ENCODE peak calls at places on chromosomes 11 and 22, in five cellular contexts. K is HCT116, F is HepG2, U is GM12878, Q is K562. C is an unnamed sample.

GRCh38 chr22:17884084-17884483 is 109.8 kb upstream of the BID start:
- DNase-seq in K (no peak), F (no peak), Q (no peak), U (no peak), C (no peak)

GRCh38 chr11:105718641-105719040 is 108.8 kb downstream of the GRIA4 start:
- DNase-seq in U (no peak), K (no peak), F (no peak), Q (no peak), C (no peak)

GRCh38 chr22:48321986-48322545 is 1505.6 kb downstream of the BRD1 start:
- DNase-seq in Q (no peak), F (no peak), U (no peak), K (no peak), C (no peak)

GRCh38 chr22:25057013-25057881 is 104.7 kb downstream of the KIAA1671 start:
- DNase-seq in F (peak; percentile 44), Q (peak; percentile 52), U (no peak), K (peak; percentile 29), C (peak; percentile 99)

GRCh38 chr22:25759825-25760231 is 17.8 kb downstream of the MYO18B start:
- DNase-seq in F (peak; percentile 83), K (no peak), U (no peak), Q (peak; percentile 30), C (no peak)

GRCh38 chr11:44427432-44427831 is 117.5 kb upstream of the ALX4 start:
- DNase-seq in K (no peak), Q (peak; percentile 64), U (no peak), F (no peak), C (peak; percentile 88)

GRCh38 chr11:127627629-127628462 is 627.3 kb upstream of the KIRREL3 start:
- DNase-seq in Q (no peak), K (no peak), F (no peak), U (no peak), C (no peak)

GRCh38 chr11:67056640-67057409 is at the start of gene RHOD:
- DNase-seq in Q (no peak), F (no peak), K (no peak), U (no peak), C (no peak)

GRCh38 chr11:12001152-12001551 is 7.3 kb downstream of the DKK3 start:
- DNase-seq in F (no peak), Q (no peak), K (no peak), U (no peak), C (no peak)

GRCh38 chr11:94641167-94641761 is 74.1 kb downstream of the PIWIL4 start:
- DNase-seq in Q (no peak), K (no peak), F (no peak), U (no peak), C (peak; percentile 40)

GRCh38 chr11:37248145-37248544 is 650.1 kb upstream of the RAG2 start:
- DNase-seq in U (no peak), K (no peak), F (no peak), Q (no peak), C (no peak)

GRCh38 chr11:64207247-64208085 is 945 bp downstream of the FERMT3 start:
- DNase-seq in Q (peak; percentile 89), F (no peak), U (peak; percentile 57), K (no peak), C (no peak)

GRCh38 chr11:83355406-83355805 is 69.2 kb upstream of the CCDC90B start:
- DNase-seq in U (no peak), F (no peak), Q (no peak), K (no peak), C (no peak)

GRCh38 chr11:2564588-2565440 is 120.0 kb downstream of the KCNQ1 start:
- DNase-seq in F (no peak), K (no peak), Q (no peak), U (no peak), C (no peak)

GRCh38 chr11:10818594-10818993 is 9.9 kb upstream of the EIF4G2 start:
- DNase-seq in F (no peak), K (no peak), Q (no peak), U (no peak), C (no peak)

GRCh38 chr11:120774591-120775386 is 249.1 kb upstream of the TBCEL start:
- DNase-seq in Q (no peak), K (no peak), F (no peak), U (no peak), C (no peak)

GRCh38 chr11:109864161-109864661 is 229.0 kb upstream of the ZC3H12C start:
- DNase-seq in K (peak; percentile 75), U (peak; percentile 80), Q (no peak), F (no peak), C (no peak)

GRCh38 chr11:59755701-59756495 is 722 bp downstream of the STX3 start:
- DNase-seq in F (peak; percentile 56), Q (peak; percentile 79), U (no peak), K (peak; percentile 27), C (no peak)

GRCh38 chr11:118615282-118615979 is 8.0 kb downstream of the PHLDB1 start:
- DNase-seq in F (peak; percentile 58), U (no peak), K (no peak), Q (no peak), C (peak; percentile 88)

GRCh38 chr22:50422961-50423815 is 51.6 kb downstream of the SBF1 start:
- DNase-seq in K (no peak), F (no peak), Q (no peak), U (no peak), C (no peak)

GRCh38 chr11:64772318-64773018 is 5.9 kb downstream of the SF1 start:
- DNase-seq in Q (no peak), U (peak; percentile 51), K (no peak), F (no peak), C (no peak)

GRCh38 chr11:73185680-73186293 is 32.3 kb upstream of the P2RY2 start:
- DNase-seq in Q (no peak), U (no peak), F (no peak), K (no peak), C (no peak)

GRCh38 chr22:33894036-33894435 is 26.2 kb downstream of the LARGE1 start:
- DNase-seq in U (no peak), F (no peak), K (no peak), Q (no peak), C (no peak)

GRCh38 chr22:23804781-23805291 is 18.1 kb downstream of the SMARCB1 start:
- DNase-seq in Q (no peak), U (no peak), F (no peak), K (no peak), C (no peak)

GRCh38 chr22:23801238-23801821 is 14.6 kb downstream of the SMARCB1 start:
- DNase-seq in F (no peak), K (no peak), U (no peak), Q (no peak), C (no peak)

GRCh38 chr22:23800297-23801237 is 13.8 kb downstream of the SMARCB1 start:
- DNase-seq in K (no peak), U (peak; percentile 87), Q (no peak), F (no peak), C (no peak)

GRCh38 chr22:23801886-23802377 is 15.2 kb downstream of the SMARCB1 start:
- DNase-seq in U (no peak), F (no peak), K (no peak), Q (no peak), C (no peak)

GRCh38 chr22:23803001-23803819 is 16.4 kb downstream of the SMARCB1 start:
- DNase-seq in Q (no peak), F (no peak), U (no peak), K (no peak), C (no peak)
- TF ChIP-seq SRF in Q (no peak), F (no peak), U (no peak), K (no peak), C (no peak)

GRCh38 chr11:46886211-46886610 is 32.1 kb downstream of the LRP4 start:
- DNase-seq in K (no peak), U (no peak), Q (peak; percentile 53), F (no peak), C (no peak)

GRCh38 chr11:46889689-46890475 is 28.5 kb downstream of the LRP4 start:
- DNase-seq in Q (peak; percentile 72), F (peak; percentile 65), K (peak; percentile 47), U (peak; percentile 32), C (peak; percentile 51)

GRCh38 chr11:46889251-46889650 is 29.1 kb downstream of the LRP4 start:
- DNase-seq in K (no peak), F (no peak), U (no peak), Q (no peak), C (no peak)

GRCh38 chr11:46890665-46891064 is 27.7 kb downstream of the LRP4 start:
- DNase-seq in F (no peak), U (no peak), K (no peak), Q (no peak), C (no peak)

DNA sequence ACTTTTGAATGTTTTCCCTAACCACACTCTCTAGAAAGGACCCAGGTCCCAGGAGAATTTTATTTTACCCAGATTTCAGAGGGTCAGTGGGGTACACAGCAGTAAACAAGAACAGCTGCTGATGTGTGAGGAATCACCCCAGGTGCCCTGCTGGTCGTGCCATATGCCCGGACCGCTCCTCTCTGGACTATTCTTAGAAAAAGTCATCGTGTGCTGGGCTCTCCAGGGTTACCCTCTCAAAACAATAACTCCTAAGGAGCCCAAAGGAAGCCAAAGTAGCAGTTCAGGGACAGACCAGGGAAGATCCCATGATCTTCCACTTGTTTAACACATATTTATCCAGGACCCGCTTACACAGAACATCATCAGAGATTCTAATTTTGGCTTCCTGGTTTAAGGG is 29.7 kb downstream of the LRP4 start:
- DNase-seq in U (no peak), F (no peak), K (no peak), Q (no peak), C (no peak)
- TF ChIP-seq SRF in U (no peak), F (no peak), K (no peak), Q (no peak), C (no peak)

DNA sequence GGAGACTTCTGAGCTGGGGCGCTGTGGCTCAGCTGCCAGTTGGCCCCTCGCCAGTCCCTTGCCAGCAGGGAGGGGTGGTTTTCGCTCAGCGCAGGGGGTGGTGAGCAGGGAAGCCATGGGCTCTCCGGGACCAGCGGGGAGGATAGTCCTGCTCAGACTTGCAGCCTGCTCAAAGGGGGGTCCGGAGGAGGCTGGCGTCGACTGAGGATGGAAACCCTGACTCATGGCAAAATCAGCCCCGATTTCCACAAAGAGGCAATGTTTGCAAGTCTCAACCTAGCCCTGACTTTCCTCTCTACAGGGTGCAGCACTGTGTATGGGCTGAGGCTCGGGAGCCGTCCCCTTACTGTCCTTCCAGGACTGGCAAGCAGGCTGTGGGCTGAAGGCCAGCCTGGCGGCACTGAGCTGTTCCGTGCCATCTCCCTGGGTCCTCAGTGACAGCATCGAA is 35.1 kb downstream of the FBLN1 start:
- DNase-seq in F (no peak), U (no peak), K (no peak), Q (no peak), C (no peak)
- TF ChIP-seq SRF in F (no peak), U (no peak), K (no peak), Q (no peak), C (no peak)

GRCh38 chr22:43851058-43851978 is 11.0 kb downstream of the SULT4A1 start:
- DNase-seq in K (no peak), F (no peak), U (no peak), Q (no peak), C (no peak)
- TF ChIP-seq SRF in K (no peak), F (no peak), U (no peak), Q (no peak), C (no peak)